ENCODE peak calls at places on chromosomes 12 and 14, in eight cellular contexts. One of them, this sample, is unnamed.

GRCh38 chr14:102690509-102691286 is 86.6 kb upstream of the TRAF3 start:
- DNase-seq in GM03348: no peak
- DNase-seq in D721Med: no peak
- DNase-seq in T-cell: no peak
- DNase-seq in neural crest cell: no peak
- DNase-seq in cardiac fibroblast: no peak
- DNase-seq in GM06990: no peak
- DNase-seq in A549: no peak
- DNase-seq in this sample: no peak

GRCh38 chr14:100079606-100080005 is 14.4 kb downstream of the EVL start:
- DNase-seq in GM03348: no peak
- DNase-seq in D721Med: no peak
- DNase-seq in T-cell: no peak
- DNase-seq in neural crest cell: no peak
- DNase-seq in cardiac fibroblast: no peak
- DNase-seq in GM06990: no peak
- DNase-seq in A549: no peak
- DNase-seq in this sample: no peak

GRCh38 chr14:94129758-94130414 is 482 bp upstream of the IFI27L2 start:
- DNase-seq in GM03348: peak
- DNase-seq in D721Med: no peak
- DNase-seq in T-cell: no peak
- DNase-seq in neural crest cell: peak
- DNase-seq in cardiac fibroblast: peak
- DNase-seq in GM06990: no peak
- DNase-seq in A549: peak
- DNase-seq in this sample: peak

GRCh38 chr14:33917664-33918063 is 33.2 kb downstream of the EGLN3 start:
- DNase-seq in GM03348: no peak
- DNase-seq in D721Med: no peak
- DNase-seq in T-cell: no peak
- DNase-seq in neural crest cell: no peak
- DNase-seq in cardiac fibroblast: no peak
- DNase-seq in GM06990: no peak
- DNase-seq in A549: no peak
- DNase-seq in this sample: no peak

GRCh38 chr12:125032466-125033152 is 32.6 kb upstream of the AACS start:
- DNase-seq in GM03348: no peak
- DNase-seq in D721Med: no peak
- DNase-seq in T-cell: no peak
- DNase-seq in neural crest cell: no peak
- DNase-seq in cardiac fibroblast: no peak
- DNase-seq in GM06990: no peak
- DNase-seq in A549: no peak
- DNase-seq in this sample: no peak

GRCh38 chr14:100871234-100872186 is 32.0 kb downstream of the RTL1 start:
- DNase-seq in GM03348: peak
- DNase-seq in D721Med: no peak
- DNase-seq in T-cell: no peak
- DNase-seq in neural crest cell: no peak
- DNase-seq in cardiac fibroblast: peak
- DNase-seq in GM06990: no peak
- DNase-seq in A549: peak
- DNase-seq in this sample: no peak

GRCh38 chr12:11954181-11954580 is 116.6 kb upstream of the BCL2L14 start:
- DNase-seq in GM03348: no peak
- DNase-seq in D721Med: no peak
- DNase-seq in T-cell: no peak
- DNase-seq in neural crest cell: no peak
- DNase-seq in cardiac fibroblast: no peak
- DNase-seq in GM06990: no peak
- DNase-seq in A549: no peak
- DNase-seq in this sample: no peak

GRCh38 chr12:97967831-97968230 is 505.2 kb downstream of the RMST start:
- DNase-seq in GM03348: no peak
- DNase-seq in D721Med: no peak
- DNase-seq in T-cell: no peak
- DNase-seq in neural crest cell: no peak
- DNase-seq in cardiac fibroblast: no peak
- DNase-seq in GM06990: no peak
- DNase-seq in A549: no peak
- DNase-seq in this sample: no peak

GRCh38 chr14:106491851-106492250 is 965.5 kb downstream of the TMEM121 start:
- DNase-seq in GM03348: no peak
- DNase-seq in D721Med: no peak
- DNase-seq in T-cell: peak
- DNase-seq in neural crest cell: no peak
- DNase-seq in cardiac fibroblast: no peak
- DNase-seq in GM06990: no peak
- DNase-seq in A549: no peak
- DNase-seq in this sample: no peak

GRCh38 chr12:65585648-65586420 is 238.4 kb upstream of the HMGA2 start:
- DNase-seq in GM03348: no peak
- DNase-seq in D721Med: no peak
- DNase-seq in T-cell: no peak
- DNase-seq in neural crest cell: no peak
- DNase-seq in cardiac fibroblast: no peak
- DNase-seq in GM06990: no peak
- DNase-seq in A549: no peak
- DNase-seq in this sample: no peak

GRCh38 chr14:73264896-73265720 is 27.8 kb downstream of the PAPLN start:
- DNase-seq in GM03348: no peak
- DNase-seq in D721Med: no peak
- DNase-seq in T-cell: no peak
- DNase-seq in neural crest cell: no peak
- DNase-seq in cardiac fibroblast: no peak
- DNase-seq in GM06990: no peak
- DNase-seq in A549: no peak
- DNase-seq in this sample: no peak

GRCh38 chr12:30970559-30971202 is 44.1 kb downstream of the TSPAN11 start:
- DNase-seq in GM03348: no peak
- DNase-seq in D721Med: peak
- DNase-seq in T-cell: no peak
- DNase-seq in neural crest cell: no peak
- DNase-seq in cardiac fibroblast: peak
- DNase-seq in GM06990: no peak
- DNase-seq in A549: no peak
- DNase-seq in this sample: no peak

GRCh38 chr12:40587416-40587815 is 104.8 kb upstream of the CNTN1 start:
- DNase-seq in GM03348: no peak
- DNase-seq in D721Med: no peak
- DNase-seq in T-cell: no peak
- DNase-seq in neural crest cell: no peak
- DNase-seq in cardiac fibroblast: no peak
- DNase-seq in GM06990: no peak
- DNase-seq in A549: no peak
- DNase-seq in this sample: no peak

GRCh38 chr14:101187816-101188570 is 284.5 kb upstream of the RTL1 start:
- DNase-seq in GM03348: no peak
- DNase-seq in D721Med: no peak
- DNase-seq in T-cell: no peak
- DNase-seq in neural crest cell: no peak
- DNase-seq in cardiac fibroblast: no peak
- DNase-seq in GM06990: no peak
- DNase-seq in A549: no peak
- DNase-seq in this sample: no peak

GRCh38 chr12:89464974-89465592 is 59.5 kb downstream of the GALNT4 start:
- DNase-seq in GM03348: no peak
- DNase-seq in D721Med: no peak
- DNase-seq in T-cell: no peak
- DNase-seq in neural crest cell: no peak
- DNase-seq in cardiac fibroblast: peak
- DNase-seq in GM06990: no peak
- DNase-seq in A549: no peak
- DNase-seq in this sample: peak

GRCh38 chr12:54159549-54159948 is 29.2 kb downstream of the SMUG1 start:
- DNase-seq in GM03348: no peak
- DNase-seq in D721Med: no peak
- DNase-seq in T-cell: no peak
- DNase-seq in neural crest cell: no peak
- DNase-seq in cardiac fibroblast: no peak
- DNase-seq in GM06990: no peak
- DNase-seq in A549: no peak
- DNase-seq in this sample: no peak